ENCODE peak calls at places on chromosomes 4 and X, in ten cellular contexts. J is psoas muscle, R is WTC11, Y is H1, A is B cell, T is mammary epithelial cell, X is endothelial cell, Q is GM13976, M is GM13977, O is tibial artery. S is an unnamed sample.
A peak's percentile ranks its signal among the peaks of the same experiment; 100 is the strongest.

GRCh38 chr4:182645511-182645910 is 271.7 kb downstream of the DCTD start:
- DNase-seq in J (no peak), R (no peak), Y (no peak), A (no peak), T (no peak), X (no peak), Q (no peak), M (no peak), O (no peak), S (no peak)

GRCh38 chr4:119128125-119128524 is 7.5 kb upstream of the MYOZ2 start:
- DNase-seq in J (no peak), R (no peak), Y (no peak), A (no peak), T (no peak), X (no peak), Q (no peak), M (no peak), O (no peak), S (no peak)

GRCh38 chr4:108527729-108528128 is 92.6 kb upstream of the RPL34 start:
- DNase-seq in J (no peak), R (no peak), Y (no peak), A (no peak), T (no peak), X (no peak), Q (no peak), M (no peak), O (no peak), S (no peak)

GRCh38 chr4:59629348-59629747 is 1570.8 kb upstream of the ADGRL3 start:
- DNase-seq in J (no peak), R (no peak), Y (no peak), A (no peak), T (no peak), X (no peak), Q (no peak), M (no peak), O (no peak), S (no peak)

GRCh38 chrX:26848511-26848910 is 614.6 kb downstream of the PPP4R3C start:
- DNase-seq in J (no peak), R (no peak), Y (no peak), A (no peak), T (no peak), X (no peak), Q (no peak), M (no peak), O (no peak), S (no peak)

GRCh38 chr4:2353222-2354107 is 65.0 kb downstream of the ZFYVE28 start:
- DNase-seq in J (no peak), R (no peak), Y (no peak), A (peak; percentile 0), T (no peak), X (no peak), Q (no peak), M (no peak), O (peak; percentile 16), S (no peak)

GRCh38 chrX:136176399-136176825 is 29.1 kb downstream of the FHL1 start:
- DNase-seq in J (no peak), R (no peak), Y (no peak), A (no peak), T (peak; percentile 39), X (no peak), Q (no peak), M (no peak), O (peak; percentile 44), S (no peak)

GRCh38 chr4:87122252-87122651 is 98.2 kb downstream of the KLHL8 start:
- DNase-seq in J (no peak), R (no peak), Y (no peak), A (no peak), T (peak; percentile 73), X (no peak), Q (no peak), M (no peak), O (peak; percentile 42), S (peak; percentile 68)

GRCh38 chr4:131258361-131258760 is 1890.7 kb upstream of the PCDH10 start:
- DNase-seq in J (no peak), R (no peak), Y (no peak), A (no peak), T (peak; percentile 1), X (no peak), Q (no peak), M (no peak), O (no peak), S (no peak)

GRCh38 chrX:52082578-52082977 is 13.6 kb upstream of the MAGED4B start:
- DNase-seq in J (no peak), R (no peak), Y (no peak), A (no peak), T (peak; percentile 43), X (no peak), Q (no peak), M (no peak), O (no peak), S (no peak)

GRCh38 chr4:146795721-146796120 is 149.9 kb downstream of the TTC29 start:
- DNase-seq in J (no peak), R (no peak), Y (no peak), A (no peak), T (no peak), X (no peak), Q (no peak), M (no peak), O (no peak), S (no peak)

GRCh38 chrX:56766554-56767412 is 37.7 kb downstream of the NBDY start:
- DNase-seq in J (no peak), R (no peak), Y (peak; percentile 6), A (no peak), T (no peak), X (no peak), Q (peak; percentile 10), M (peak; percentile 25), O (no peak), S (peak; percentile 28)

DNA sequence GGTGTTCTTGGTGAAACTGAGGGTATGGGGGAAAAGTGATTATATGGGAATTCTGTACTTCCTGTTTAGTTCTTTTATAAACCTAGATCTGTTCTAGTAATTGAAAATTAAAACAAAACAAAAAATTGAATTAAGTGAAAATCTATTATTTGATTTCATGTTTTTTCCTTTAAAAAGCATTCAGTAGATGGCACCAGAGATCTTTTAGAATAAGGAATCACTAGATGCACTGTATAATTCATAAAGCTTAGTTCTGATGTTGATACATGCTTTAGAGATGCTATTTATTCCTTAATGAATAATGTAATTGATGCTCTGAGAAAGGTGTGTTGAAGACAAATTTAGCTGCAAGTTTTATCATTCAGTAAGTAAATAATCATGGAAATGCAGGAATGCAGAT is 87.3 kb downstream of the LCORL start:
- DNase-seq in J (no peak), R (no peak), Y (no peak), A (no peak), T (no peak), X (no peak), Q (no peak), M (no peak), O (no peak), S (no peak)
- TF ChIP-seq CTCF in J (no peak), R (no peak), Y (no peak), A (no peak), T (no peak), X (no peak), Q (no peak), M (no peak), O (no peak), S (no peak)

GRCh38 chr4:38902695-38903094 is 35.1 kb downstream of the FAM114A1 start:
- DNase-seq in J (no peak), R (no peak), Y (no peak), A (no peak), T (peak; percentile 17), X (no peak), Q (peak; percentile 58), M (peak; percentile 51), O (no peak), S (no peak)
- TF ChIP-seq CTCF in J (peak; percentile 50), R (no peak), Y (no peak), A (peak; percentile 73), T (peak; percentile 7), X (peak; percentile 14), Q (no peak), M (peak; percentile 39), O (no peak), S (no peak)

GRCh38 chrX:2499507-2499906 is 1.3 kb downstream of the DHRSX start:
- DNase-seq in J (no peak), R (no peak), Y (no peak), A (no peak), T (no peak), X (no peak), Q (no peak), M (no peak), O (no peak), S (no peak)

GRCh38 chrX:2500681-2501151 is at the start of the genes DHRSX and ZBED1:
- DNase-seq in J (peak; percentile 47), R (peak; percentile 34), Y (peak; percentile 67), A (no peak), T (no peak), X (peak; percentile 54), Q (peak; percentile 91), M (peak; percentile 93), O (no peak), S (no peak)

GRCh38 chrX:2501246-2502102 is 698 bp upstream of the DHRSX start:
- DNase-seq in J (no peak), R (no peak), Y (peak; percentile 44), A (no peak), T (no peak), X (no peak), Q (peak; percentile 41), M (peak; percentile 28), O (no peak), S (no peak)

GRCh38 chrX:2498781-2499302 is 1.9 kb downstream of the DHRSX start:
- DNase-seq in J (no peak), R (no peak), Y (no peak), A (no peak), T (no peak), X (no peak), Q (no peak), M (peak; percentile 31), O (peak; percentile 42), S (no peak)

DNA sequence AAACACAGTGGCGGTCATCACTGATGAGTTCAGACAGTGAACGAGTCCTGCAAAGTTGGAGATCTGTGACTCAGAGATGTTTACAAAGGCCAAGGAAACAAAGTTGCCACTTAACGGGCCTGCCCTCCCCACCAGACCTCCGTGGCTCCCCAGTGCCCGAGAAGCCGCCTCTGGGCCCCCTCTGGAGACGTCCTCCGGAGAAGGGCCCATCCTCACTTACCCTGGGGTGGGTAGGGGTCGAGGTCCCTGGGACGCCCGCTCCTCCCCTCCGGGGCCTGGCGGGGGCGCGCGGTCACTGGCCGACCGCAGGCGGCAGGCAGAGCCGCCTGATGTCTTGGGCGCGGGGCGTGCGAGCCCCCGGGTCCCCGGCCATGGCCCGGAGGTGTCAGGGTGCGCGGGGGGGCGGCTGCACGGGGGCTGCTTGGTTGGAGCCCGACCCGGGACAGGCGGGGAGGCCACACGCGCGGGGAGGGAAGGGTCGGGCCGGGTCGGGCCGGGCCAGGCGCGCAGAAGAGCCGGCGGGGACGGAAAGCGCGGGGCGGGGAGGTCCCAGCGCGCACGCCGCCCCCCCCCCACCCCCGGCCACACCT is 590 bp downstream of the DHRSX start:
- DNase-seq in J (peak; percentile 46), R (peak; percentile 51), Y (peak; percentile 75), A (no peak), T (peak; percentile 52), X (peak; percentile 57), Q (peak; percentile 68), M (no peak), O (peak; percentile 28), S (no peak)
- TF ChIP-seq CTCF in J (no peak), R (no peak), Y (no peak), A (no peak), T (no peak), X (no peak), Q (no peak), M (peak; percentile 53), O (no peak), S (no peak)

GRCh38 chr4:114512595-114513295 is 85.9 kb upstream of the UGT8 start:
- DNase-seq in J (no peak), R (no peak), Y (no peak), A (no peak), T (peak; percentile 62), X (no peak), Q (no peak), M (no peak), O (no peak), S (no peak)

GRCh38 chr4:114509340-114509739 is 89.3 kb upstream of the UGT8 start:
- DNase-seq in J (no peak), R (no peak), Y (no peak), A (no peak), T (no peak), X (no peak), Q (no peak), M (no peak), O (no peak), S (no peak)
- TF ChIP-seq CTCF in J (no peak), R (no peak), Y (no peak), A (peak; percentile 15), T (no peak), X (no peak), Q (no peak), M (no peak), O (no peak), S (no peak)

S was measured in lung.